ENCODE peak calls at places on chromosomes 11 and 22, in five cellular contexts. One of them, this sample, is unnamed.
A peak's percentile ranks its signal among the peaks of the same experiment; 100 is the strongest.

GRCh38 chr22:44823396-44823795 is 71.0 kb downstream of the ARHGAP8 start:
- DNase-seq in left lung: no peak
- DNase-seq in psoas muscle: no peak
- DNase-seq in AG09309: no peak
- DNase-seq in stomach: no peak
- DNase-seq in this sample: no peak

GRCh38 chr11:128909438-128910125 is 18.4 kb downstream of the KCNJ5 start:
- DNase-seq in AG09309: no peak
- DNase-seq in left lung: no peak
- DNase-seq in stomach: no peak
- DNase-seq in psoas muscle: no peak
- DNase-seq in this sample: no peak

GRCh38 chr11:116517584-116517983 is 255.2 kb downstream of the BUD13 start:
- DNase-seq in stomach: peak; percentile 3
- DNase-seq in AG09309: no peak
- DNase-seq in psoas muscle: no peak
- DNase-seq in left lung: no peak
- DNase-seq in this sample: no peak

GRCh38 chr11:64661146-64661545 is 61.9 kb downstream of the NRXN2 start:
- DNase-seq in psoas muscle: peak; percentile 63
- DNase-seq in AG09309: peak; percentile 41
- DNase-seq in stomach: no peak
- DNase-seq in left lung: no peak
- DNase-seq in this sample: peak; percentile 63

GRCh38 chr11:74472030-74472429 is 4.7 kb upstream of the KCNE3 start:
- DNase-seq in AG09309: no peak
- DNase-seq in stomach: no peak
- DNase-seq in psoas muscle: no peak
- DNase-seq in left lung: no peak
- DNase-seq in this sample: no peak

GRCh38 chr11:26931248-26931631 is 62.7 kb upstream of the FIBIN start:
- DNase-seq in left lung: no peak
- DNase-seq in stomach: no peak
- DNase-seq in AG09309: no peak
- DNase-seq in psoas muscle: no peak
- DNase-seq in this sample: no peak

GRCh38 chr11:8096575-8096974 is 15.6 kb downstream of the TUB start:
- DNase-seq in AG09309: no peak
- DNase-seq in psoas muscle: no peak
- DNase-seq in stomach: no peak
- DNase-seq in left lung: no peak
- DNase-seq in this sample: no peak

GRCh38 chr22:35695202-35695601 is 22.5 kb upstream of the APOL5 start:
- DNase-seq in left lung: no peak
- DNase-seq in AG09309: no peak
- DNase-seq in stomach: no peak
- DNase-seq in psoas muscle: no peak
- DNase-seq in this sample: no peak

GRCh38 chr11:35662061-35662648 is 420 bp upstream of the TRIM44 start:
- DNase-seq in psoas muscle: no peak
- DNase-seq in AG09309: no peak
- DNase-seq in left lung: no peak
- DNase-seq in stomach: no peak
- DNase-seq in this sample: no peak

GRCh38 chr22:50524664-50525103 is 714 bp downstream of the SCO2 start:
- DNase-seq in psoas muscle: no peak
- DNase-seq in left lung: no peak
- DNase-seq in stomach: no peak
- DNase-seq in AG09309: no peak
- DNase-seq in this sample: no peak

GRCh38 chr11:65870307-65870658 is 2.3 kb downstream of the EFEMP2 start:
- DNase-seq in left lung: no peak
- DNase-seq in stomach: no peak
- DNase-seq in AG09309: no peak
- DNase-seq in psoas muscle: no peak
- DNase-seq in this sample: peak; percentile 63

GRCh38 chr11:94884322-94884721 is 89.0 kb downstream of the CWC15 start:
- DNase-seq in psoas muscle: no peak
- DNase-seq in left lung: no peak
- DNase-seq in stomach: no peak
- DNase-seq in AG09309: no peak
- DNase-seq in this sample: no peak

GRCh38 chr11:118174006-118174567 is 2.4 kb downstream of the SCN2B start:
- DNase-seq in stomach: no peak
- DNase-seq in left lung: no peak
- DNase-seq in AG09309: no peak
- DNase-seq in psoas muscle: no peak
- DNase-seq in this sample: no peak

GRCh38 chr11:118175600-118176399 is 639 bp downstream of the SCN2B start:
- DNase-seq in psoas muscle: no peak
- DNase-seq in AG09309: no peak
- DNase-seq in stomach: no peak
- DNase-seq in left lung: no peak
- DNase-seq in this sample: no peak

GRCh38 chr11:118180300-118180703 is 3.9 kb upstream of the SCN2B start:
- DNase-seq in stomach: no peak
- DNase-seq in AG09309: no peak
- DNase-seq in left lung: peak; percentile 50
- DNase-seq in psoas muscle: peak; percentile 66
- DNase-seq in this sample: no peak

GRCh38 chr11:118175031-118175531 is 1.4 kb downstream of the SCN2B start:
- DNase-seq in AG09309: no peak
- DNase-seq in left lung: no peak
- DNase-seq in stomach: no peak
- DNase-seq in psoas muscle: no peak
- DNase-seq in this sample: no peak

DNA sequence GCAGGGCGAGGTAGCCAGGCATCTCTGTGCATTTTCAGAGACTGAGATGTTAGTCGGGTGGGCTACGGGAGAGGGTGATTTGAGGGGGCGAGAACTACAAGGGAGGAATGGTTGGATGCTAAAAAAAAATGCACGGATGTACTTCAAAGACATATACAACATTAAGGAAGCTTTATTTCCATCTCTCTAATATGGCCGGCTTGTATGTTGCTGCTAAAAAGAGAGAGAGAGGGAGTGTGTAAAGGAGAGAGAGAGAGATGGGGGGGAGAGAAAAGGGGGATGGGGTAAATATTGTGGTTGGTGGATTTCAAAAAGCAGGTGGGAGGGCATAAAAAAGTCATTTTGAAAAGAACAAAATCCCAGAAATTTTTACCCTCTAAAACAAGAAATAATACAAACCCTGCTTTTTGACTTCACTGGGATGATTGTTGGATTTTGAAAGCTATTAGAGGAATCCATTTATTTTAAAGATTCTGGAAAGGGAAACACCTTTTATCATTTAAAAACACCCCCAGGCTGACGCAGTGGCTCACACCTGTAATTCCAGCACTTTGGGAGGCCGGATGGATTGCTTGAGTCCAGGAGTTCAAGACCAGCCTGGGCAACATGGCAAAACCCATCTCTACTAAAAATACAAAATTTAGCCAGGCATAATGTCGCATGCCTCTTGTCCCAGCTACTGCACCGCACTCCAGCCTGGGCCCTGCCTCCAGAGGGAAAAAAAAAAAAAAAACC is at the start of gene SCN2B:
- DNase-seq in AG09309: no peak
- DNase-seq in psoas muscle: no peak
- DNase-seq in stomach: no peak
- DNase-seq in left lung: no peak
- DNase-seq in this sample: no peak
- H3K4me3 ChIP-seq in AG09309: no peak within 1 kb of the TSS
- H3K4me3 ChIP-seq in psoas muscle: peak within 1 kb of the TSS; percentile 60
- H3K4me3 ChIP-seq in stomach: peak within 1 kb of the TSS; percentile 20
- H3K4me3 ChIP-seq in left lung: peak within 1 kb of the TSS; percentile 21
- H3K4me3 ChIP-seq in this sample: no peak within 1 kb of the TSS

DNA sequence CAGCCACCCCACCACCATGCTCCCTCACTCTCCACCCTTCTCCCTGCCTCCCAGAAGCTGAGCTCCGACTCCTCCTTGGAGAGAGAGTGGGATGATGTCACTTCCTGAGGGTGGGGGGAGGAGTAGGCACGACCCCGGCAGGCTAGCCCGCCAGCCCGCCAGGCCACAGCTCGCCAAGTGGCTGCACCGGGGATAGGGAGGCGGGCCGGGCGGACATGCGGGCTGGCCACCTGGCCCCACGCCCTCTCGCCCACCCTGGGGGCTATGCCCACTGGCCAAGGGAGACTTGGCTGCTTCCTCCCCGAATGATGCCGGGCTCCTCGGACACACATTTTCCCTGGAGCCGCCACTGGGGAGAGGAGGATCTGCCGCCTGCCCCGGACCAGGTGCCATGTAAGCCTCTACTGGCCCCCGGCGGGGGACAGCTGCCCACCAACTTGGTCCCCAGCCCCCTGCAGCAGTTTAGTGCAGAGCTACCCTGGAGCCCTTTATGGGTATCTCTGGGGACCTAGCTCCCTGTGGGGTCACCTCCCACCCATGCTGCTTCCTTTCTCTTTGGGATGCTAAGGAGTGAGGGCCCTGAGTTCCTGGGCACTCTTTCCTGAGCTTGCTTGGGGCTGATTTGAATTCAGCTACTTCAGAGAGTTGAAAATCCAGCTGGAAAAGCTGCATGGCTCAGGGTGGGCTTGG is 33.7 kb upstream of the MYRF start:
- DNase-seq in left lung: no peak
- DNase-seq in stomach: no peak
- DNase-seq in AG09309: no peak
- DNase-seq in psoas muscle: no peak
- DNase-seq in this sample: peak; percentile 91
- H3K4me3 ChIP-seq in left lung: no peak overlapping the region
- H3K4me3 ChIP-seq in stomach: peak overlapping the region; percentile 38
- H3K4me3 ChIP-seq in AG09309: peak overlapping the region; percentile 52
- H3K4me3 ChIP-seq in psoas muscle: peak overlapping the region; percentile 50
- H3K4me3 ChIP-seq in this sample: peak overlapping the region; percentile 49

GRCh38 chr22:41621911-41622179 is 750 bp downstream of the XRCC6 start:
- DNase-seq in left lung: no peak
- DNase-seq in stomach: no peak
- DNase-seq in AG09309: no peak
- DNase-seq in psoas muscle: no peak
- DNase-seq in this sample: no peak
- H3K4me3 ChIP-seq in left lung: peak overlapping the region; percentile 90
- H3K4me3 ChIP-seq in stomach: peak overlapping the region; percentile 89
- H3K4me3 ChIP-seq in AG09309: peak overlapping the region; percentile 99
- H3K4me3 ChIP-seq in psoas muscle: peak overlapping the region; percentile 82
- H3K4me3 ChIP-seq in this sample: peak overlapping the region; percentile 84

GRCh38 chr11:43360361-43361032 is 1.8 kb downstream of the TTC17 start:
- DNase-seq in left lung: no peak
- DNase-seq in psoas muscle: no peak
- DNase-seq in stomach: no peak
- DNase-seq in AG09309: no peak
- DNase-seq in this sample: no peak
- H3K4me3 ChIP-seq in left lung: no peak overlapping the region
- H3K4me3 ChIP-seq in psoas muscle: peak overlapping the region; percentile 98
- H3K4me3 ChIP-seq in stomach: peak overlapping the region; percentile 95
- H3K4me3 ChIP-seq in AG09309: no peak overlapping the region
- H3K4me3 ChIP-seq in this sample: peak overlapping the region; percentile 93

DNA sequence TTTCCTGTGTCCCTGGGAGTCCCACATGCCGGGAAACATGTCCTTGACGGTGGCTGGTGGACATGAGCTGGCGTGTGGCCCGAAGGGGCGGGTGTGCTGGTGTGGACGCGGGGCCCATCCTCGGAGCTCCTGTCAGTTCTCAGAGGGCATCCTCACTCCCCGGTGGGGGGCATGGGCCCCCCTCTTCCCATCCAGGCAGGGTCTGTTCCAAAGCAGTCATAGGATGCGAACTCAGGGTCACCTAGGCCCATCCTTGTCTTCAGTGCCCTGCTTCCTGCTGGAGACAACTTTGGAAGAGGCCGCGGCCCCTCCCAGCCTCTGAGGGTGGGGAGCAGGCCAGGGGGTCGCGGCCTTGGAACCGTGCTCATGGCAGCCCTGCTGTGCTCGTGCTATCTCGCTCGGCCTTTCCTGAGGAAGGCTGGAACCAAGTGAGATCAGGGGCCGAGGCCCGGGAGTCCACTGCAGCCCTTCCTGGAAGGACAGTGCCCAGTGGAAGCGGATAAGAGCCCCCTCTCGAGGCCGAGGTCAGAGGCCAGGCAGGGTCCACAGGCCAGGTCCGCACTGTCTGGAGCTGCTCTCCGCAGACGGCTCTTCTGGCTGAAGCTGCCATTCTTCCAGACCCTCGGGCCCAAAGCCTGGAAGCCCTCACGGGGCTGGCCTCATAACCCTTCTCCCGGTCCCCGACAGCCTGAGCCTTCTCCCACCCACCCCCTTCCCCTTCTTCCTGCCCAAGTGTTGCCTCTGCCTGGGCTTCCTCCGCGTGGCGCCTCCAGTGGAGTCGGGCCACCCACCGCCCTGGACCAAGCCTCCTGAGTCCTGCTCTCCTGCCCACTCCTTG is 8.7 kb downstream of the GRK2 start:
- DNase-seq in stomach: no peak
- DNase-seq in AG09309: no peak
- DNase-seq in psoas muscle: peak; percentile 68
- DNase-seq in left lung: peak; percentile 37
- DNase-seq in this sample: no peak
- H3K4me3 ChIP-seq in stomach: peak overlapping the region; percentile 23
- H3K4me3 ChIP-seq in AG09309: no peak overlapping the region
- H3K4me3 ChIP-seq in psoas muscle: peak overlapping the region; percentile 28
- H3K4me3 ChIP-seq in left lung: no peak overlapping the region
- H3K4me3 ChIP-seq in this sample: no peak overlapping the region

GRCh38 chr11:133529807-133530500 is 2.3 kb downstream of the OPCML start:
- DNase-seq in psoas muscle: no peak
- DNase-seq in stomach: no peak
- DNase-seq in left lung: no peak
- DNase-seq in AG09309: no peak
- DNase-seq in this sample: no peak
- H3K4me3 ChIP-seq in psoas muscle: no peak overlapping the region
- H3K4me3 ChIP-seq in stomach: no peak overlapping the region
- H3K4me3 ChIP-seq in left lung: no peak overlapping the region
- H3K4me3 ChIP-seq in AG09309: no peak overlapping the region
- H3K4me3 ChIP-seq in this sample: no peak overlapping the region

This sample was measured in SJSA1.